ENCODE peak calls at places on chromosomes 13 and 19, in eight cellular contexts. Q, G, H, O, C, J, K and D are unnamed samples.

GRCh38 chr13:36207672-36208071 is 6.7 kb downstream of the SOHLH2 start:
- DNase-seq in Q (no peak), G (no peak), H (no peak), O (no peak), C (no peak), J (no peak), K (no peak), D (no peak)

GRCh38 chr13:76440568-76440967 is 445.6 kb downstream of the KCTD12 start:
- DNase-seq in Q (no peak), G (no peak), H (no peak), O (peak), C (no peak), J (no peak), K (no peak), D (no peak)

GRCh38 chr13:110726726-110727125 is 13.2 kb downstream of the ING1 start:
- DNase-seq in Q (no peak), G (no peak), H (no peak), O (no peak), C (no peak), J (no peak), K (no peak), D (no peak)

GRCh38 chr19:9621156-9622037 is at the start of gene ZNF561:
- DNase-seq in Q (peak), G (peak), H (peak), O (peak), C (peak), J (peak), K (peak), D (peak)

GRCh38 chr19:54255105-54255775 is 1.8 kb downstream of the LILRB5 start:
- DNase-seq in Q (no peak), G (no peak), H (no peak), O (no peak), C (no peak), J (no peak), K (no peak), D (no peak)

GRCh38 chr13:46109451-46109850 is 4.6 kb upstream of the CPB2 start:
- DNase-seq in Q (no peak), G (no peak), H (no peak), O (no peak), C (no peak), J (no peak), K (no peak), D (no peak)

GRCh38 chr13:35283856-35284255 is 192.6 kb downstream of the MAB21L1 start:
- DNase-seq in Q (no peak), G (no peak), H (no peak), O (no peak), C (no peak), J (peak), K (no peak), D (no peak)

GRCh38 chr19:31149306-31149975 is 199.8 kb downstream of the TSHZ3 start:
- DNase-seq in Q (no peak), G (peak), H (no peak), O (no peak), C (no peak), J (no peak), K (no peak), D (no peak)

GRCh38 chr19:18160792-18161690 is 8.1 kb downstream of the PIK3R2 start:
- DNase-seq in Q (peak), G (peak), H (peak), O (peak), C (peak), J (no peak), K (peak), D (peak)

GRCh38 chr13:111912991-111913781 is 153.8 kb upstream of the SOX1 start:
- DNase-seq in Q (no peak), G (no peak), H (no peak), O (no peak), C (no peak), J (no peak), K (no peak), D (no peak)

GRCh38 chr13:73861136-73861535 is 273.1 kb downstream of the KLF12 start:
- DNase-seq in Q (no peak), G (no peak), H (no peak), O (no peak), C (no peak), J (no peak), K (no peak), D (no peak)

GRCh38 chr13:53151692-53152421 is 123.2 kb downstream of the OLFM4 start:
- DNase-seq in Q (peak), G (peak), H (peak), O (peak), C (no peak), J (no peak), K (no peak), D (peak)

GRCh38 chr19:31314849-31315620 is 34.2 kb downstream of the TSHZ3 start:
- DNase-seq in Q (no peak), G (no peak), H (no peak), O (no peak), C (no peak), J (no peak), K (no peak), D (peak)

GRCh38 chr13:37179646-37180045 is 74.2 kb upstream of the CSNK1A1L start:
- DNase-seq in Q (no peak), G (no peak), H (no peak), O (no peak), C (no peak), J (no peak), K (no peak), D (no peak)

GRCh38 chr13:36919206-36919832 is 719 bp downstream of the SMAD9 start:
- DNase-seq in Q (peak), G (peak), H (peak), O (no peak), C (no peak), J (no peak), K (no peak), D (peak)

GRCh38 chr19:18401580-18402112 is 4.2 kb upstream of the LRRC25 start:
- DNase-seq in Q (peak), G (peak), H (peak), O (peak), C (no peak), J (peak), K (no peak), D (peak)

GRCh38 chr13:40178130-40178529 is 488.3 kb downstream of the FOXO1 start:
- DNase-seq in Q (no peak), G (no peak), H (no peak), O (no peak), C (no peak), J (no peak), K (no peak), D (no peak)

GRCh38 chr19:56919308-56919995 is 78.9 kb upstream of the PEG3 start:
- DNase-seq in Q (no peak), G (no peak), H (no peak), O (no peak), C (no peak), J (no peak), K (no peak), D (no peak)

GRCh38 chr19:56912406-56912805 is 71.9 kb upstream of the PEG3 start:
- DNase-seq in Q (no peak), G (no peak), H (no peak), O (no peak), C (no peak), J (no peak), K (no peak), D (no peak)

GRCh38 chr19:56916528-56916927 is 76.0 kb upstream of the PEG3 start:
- DNase-seq in Q (no peak), G (no peak), H (no peak), O (no peak), C (no peak), J (no peak), K (no peak), D (no peak)

GRCh38 chr19:56918682-56919307 is 78.3 kb upstream of the PEG3 start:
- DNase-seq in Q (no peak), G (no peak), H (no peak), O (no peak), C (no peak), J (no peak), K (no peak), D (no peak)

GRCh38 chr19:56917998-56918397 is 77.5 kb upstream of the PEG3 start:
- DNase-seq in Q (no peak), G (peak), H (no peak), O (peak), C (no peak), J (no peak), K (no peak), D (no peak)
- TF ChIP-seq CTCF in Q (no peak), G (peak), H (no peak), O (no peak), C (no peak), J (no peak), K (no peak), D (no peak)

DNA sequence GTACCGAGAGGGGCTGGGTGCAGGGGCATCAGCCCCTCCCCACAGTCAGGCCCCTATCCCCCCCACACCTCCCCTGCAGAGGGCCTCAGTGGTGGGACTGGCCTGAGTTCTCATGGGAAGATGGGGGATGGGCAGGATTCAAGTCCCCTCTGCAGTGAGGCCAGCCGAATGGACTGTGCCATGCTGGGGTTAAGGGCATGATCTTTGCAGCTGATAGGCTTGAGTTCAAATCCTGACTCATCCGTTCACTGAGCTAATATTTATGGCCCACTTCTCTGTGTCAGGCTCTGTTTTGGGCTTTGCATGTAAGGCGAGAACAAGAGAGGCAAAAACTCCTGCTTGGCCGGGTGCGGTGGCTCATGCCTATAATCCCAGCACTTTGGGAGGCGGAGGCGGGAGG is 20.6 kb downstream of the MARK4 start:
- DNase-seq in Q (no peak), G (no peak), H (no peak), O (no peak), C (no peak), J (no peak), K (no peak), D (no peak)
- TF ChIP-seq CTCF in Q (no peak), G (no peak), H (no peak), O (no peak), C (no peak), J (no peak), K (no peak), D (no peak)

DNA sequence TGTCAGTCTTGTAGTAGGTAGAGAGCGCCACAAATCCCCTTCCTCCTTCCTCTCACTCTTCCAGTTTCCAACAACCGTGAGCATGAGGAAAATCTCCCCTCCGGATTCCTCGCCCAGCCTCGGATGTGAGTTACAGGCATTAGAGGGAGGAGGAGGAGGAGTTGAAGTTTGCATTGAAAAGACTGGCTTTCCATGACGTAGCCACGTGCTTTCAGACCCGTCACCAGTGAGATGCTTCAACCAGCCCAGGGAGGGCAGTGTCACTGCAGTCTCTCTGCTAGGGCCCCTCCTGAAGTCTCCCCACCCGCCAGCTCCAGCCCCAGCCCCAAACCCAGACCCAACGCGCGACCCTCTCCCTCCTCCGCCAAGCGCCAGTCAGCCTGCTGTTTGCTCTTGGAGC is 444 bp upstream of the FGF14 start:
- DNase-seq in Q (peak), G (peak), H (no peak), O (no peak), C (no peak), J (no peak), K (no peak), D (peak)
- TF ChIP-seq CTCF in Q (no peak), G (peak), H (peak), O (no peak), C (no peak), J (no peak), K (no peak), D (no peak)

DNA sequence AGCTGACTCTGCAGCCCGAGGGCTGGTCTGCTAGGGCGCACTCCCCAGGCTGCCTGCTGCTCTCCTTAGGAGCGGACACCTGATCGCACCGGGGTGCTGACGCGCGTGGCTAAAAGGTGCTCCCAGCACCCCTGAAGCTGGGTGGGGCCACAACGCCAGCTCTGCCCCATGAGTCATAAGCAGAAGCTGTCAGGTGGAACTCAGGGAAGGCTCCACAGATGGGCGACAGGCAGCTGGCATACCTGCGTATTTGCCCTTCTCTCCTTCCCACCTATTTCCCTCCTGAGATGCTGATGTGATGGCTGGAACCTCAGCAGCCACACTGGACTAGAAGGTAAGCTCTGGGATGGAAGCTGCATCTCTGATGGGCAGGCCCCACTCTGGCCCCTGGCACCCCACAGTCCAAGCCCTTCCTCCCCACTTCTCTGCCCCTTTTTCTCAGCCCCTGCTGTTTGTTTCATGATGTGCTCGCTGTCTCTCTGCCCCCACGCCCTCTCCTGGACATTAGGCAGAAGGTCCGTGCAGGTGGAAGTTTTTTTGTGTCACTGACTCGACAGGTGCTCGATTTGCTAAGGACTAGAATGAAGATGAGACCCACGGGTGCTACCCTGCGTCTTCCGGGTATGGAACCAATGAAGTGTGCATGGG is 30.3 kb upstream of the CACTIN start:
- DNase-seq in Q (no peak), G (no peak), H (no peak), O (no peak), C (no peak), J (no peak), K (no peak), D (no peak)
- TF ChIP-seq CTCF in Q (no peak), G (no peak), H (no peak), O (no peak), C (no peak), J (no peak), K (no peak), D (no peak)

DNA sequence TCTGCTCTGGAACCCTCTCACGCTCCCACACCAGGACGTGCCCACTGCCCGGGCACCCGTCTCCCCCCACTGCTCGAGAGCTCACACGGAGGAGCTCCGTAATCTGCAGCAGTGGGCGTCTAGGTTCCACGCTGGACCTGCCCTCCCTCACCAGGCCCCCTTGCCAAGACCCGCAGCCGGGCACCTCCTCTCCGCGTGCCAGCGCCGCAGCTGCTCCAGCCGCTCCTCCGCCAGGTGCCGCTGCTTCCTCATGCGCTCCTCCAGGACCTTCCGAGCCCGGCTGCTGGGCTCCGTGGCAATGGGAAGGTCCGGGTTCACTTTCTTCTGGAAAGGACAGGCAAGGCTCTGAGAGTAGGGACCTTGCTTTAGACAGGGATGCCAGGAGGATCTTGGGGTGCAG is 35.0 kb upstream of the MATK start:
- DNase-seq in Q (peak), G (no peak), H (no peak), O (no peak), C (no peak), J (no peak), K (no peak), D (no peak)
- TF ChIP-seq CTCF in Q (no peak), G (no peak), H (no peak), O (no peak), C (no peak), J (no peak), K (no peak), D (no peak)

GRCh38 chr19:29292562-29292961 is 79.6 kb upstream of the UQCRFS1 start:
- DNase-seq in Q (no peak), G (no peak), H (no peak), O (no peak), C (no peak), J (no peak), K (no peak), D (no peak)
- TF ChIP-seq CTCF in Q (no peak), G (no peak), H (no peak), O (no peak), C (no peak), J (no peak), K (no peak), D (no peak)

DNA sequence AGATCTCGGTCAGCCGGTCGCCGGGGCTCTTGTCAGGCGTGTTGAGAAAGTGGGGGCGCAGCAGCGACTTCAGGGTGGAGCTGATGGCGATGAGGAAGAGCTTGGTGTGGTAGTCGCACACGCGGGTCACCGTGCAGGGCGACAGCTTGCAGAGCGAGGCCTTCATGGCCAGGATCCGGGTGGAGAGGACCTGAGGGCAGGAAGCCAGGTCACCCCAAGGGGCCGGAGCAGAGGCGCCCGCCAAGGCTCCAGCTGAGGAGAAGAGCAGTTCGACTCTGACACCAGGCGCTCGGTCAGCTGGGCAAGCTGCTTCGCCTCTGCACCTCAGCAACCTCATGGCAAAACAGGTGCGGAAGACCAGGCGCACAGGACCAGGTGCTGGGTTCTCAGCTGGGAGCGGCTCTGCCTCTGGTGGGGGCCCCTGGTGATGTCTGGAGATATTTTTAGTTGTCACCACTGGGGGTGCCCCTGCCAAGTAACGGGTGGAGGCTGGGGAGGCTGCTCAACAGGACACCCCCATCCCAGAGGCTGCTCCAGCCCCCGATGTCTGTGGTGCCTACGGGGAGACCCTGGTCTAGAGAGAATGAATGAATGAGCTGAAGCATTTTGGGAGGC is 15.9 kb downstream of the CFD start:
- DNase-seq in Q (no peak), G (no peak), H (no peak), O (no peak), C (no peak), J (no peak), K (no peak), D (no peak)
- TF ChIP-seq CTCF in Q (no peak), G (no peak), H (no peak), O (no peak), C (no peak), J (no peak), K (no peak), D (no peak)

DNA sequence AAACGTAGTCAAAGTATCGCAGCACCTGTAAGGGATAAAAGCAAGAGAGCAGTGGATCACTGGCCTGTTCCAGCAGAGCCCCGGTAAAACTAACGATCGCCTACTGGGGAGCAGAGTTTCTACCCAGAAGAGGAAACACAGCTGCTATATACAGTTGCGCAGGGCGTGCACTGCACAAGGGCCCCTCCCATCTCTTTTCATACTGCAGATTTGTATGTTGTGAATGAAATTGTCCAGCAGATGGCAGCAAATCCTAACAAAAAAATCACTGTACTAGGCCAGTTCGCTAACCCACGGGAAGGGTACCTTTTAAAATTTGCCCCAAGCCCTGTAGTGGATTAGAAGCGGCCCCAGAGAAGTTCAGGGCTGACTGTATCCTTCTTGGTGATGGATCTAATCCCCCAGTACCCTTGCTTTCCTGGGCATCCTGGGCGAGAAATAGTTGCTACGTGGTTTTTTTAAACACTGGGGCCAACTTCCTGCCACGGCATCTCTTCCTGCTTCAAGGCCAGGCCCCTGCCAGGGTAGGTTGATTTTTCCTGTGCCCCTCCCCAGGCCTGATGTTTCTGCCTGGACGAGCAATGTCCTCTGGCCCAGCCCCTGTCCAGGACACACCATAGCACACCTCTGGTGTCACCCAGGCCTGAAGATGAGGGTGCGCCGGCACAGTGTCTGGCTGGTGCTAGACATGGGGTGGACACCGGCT is 127.0 kb downstream of the IER2 start:
- DNase-seq in Q (peak), G (peak), H (peak), O (peak), C (peak), J (peak), K (no peak), D (peak)
- TF ChIP-seq CTCF in Q (peak), G (peak), H (peak), O (peak), C (peak), J (peak), K (no peak), D (peak)

GRCh38 chr13:89695343-89696257 is 1651.9 kb upstream of the MIR17HG start:
- DNase-seq in Q (peak), G (peak), H (peak), O (peak), C (no peak), J (no peak), K (no peak), D (peak)
- TF ChIP-seq CTCF in Q (peak), G (peak), H (peak), O (peak), C (no peak), J (peak), K (no peak), D (peak)